ENCODE peak calls at places on chromosome 4, in five cellular contexts. X, G, A, O and E are unnamed samples.

GRCh38 chr4:155617312-155617711 is 49.3 kb upstream of the GUCY1A1 start:
- DNase-seq in O (no peak), G (no peak), A (no peak), X (no peak), E (no peak)

GRCh38 chr4:142085631-142086292 is 449.4 kb downstream of the IL15 start:
- DNase-seq in X (no peak), G (no peak), O (no peak), A (no peak), E (no peak)

GRCh38 chr4:147968641-147969040 is 236.8 kb downstream of the ARHGAP10 start:
- DNase-seq in A (no peak), G (no peak), O (no peak), X (no peak), E (no peak)

GRCh38 chr4:7192252-7193039 is at the start of gene SORCS2:
- DNase-seq in O (peak; percentile 95), G (peak; percentile 64), A (peak; percentile 49), X (peak; percentile 85), E (peak; percentile 85)

GRCh38 chr4:138222041-138222440 is 20.1 kb downstream of the SLC7A11 start:
- DNase-seq in X (no peak), A (no peak), G (no peak), O (peak; percentile 57), E (peak; percentile 83)

GRCh38 chr4:125042031-125042430 is 272.7 kb upstream of the FAT4 start:
- DNase-seq in X (no peak), G (no peak), A (no peak), O (no peak), E (no peak)

GRCh38 chr4:81913427-81913878 is 441.7 kb upstream of the RASGEF1B start:
- DNase-seq in A (no peak), O (peak; percentile 49), G (peak; percentile 66), X (peak; percentile 66), E (peak; percentile 58)

GRCh38 chr4:119526786-119527550 is 101.6 kb downstream of the PDE5A start:
- DNase-seq in O (no peak), X (no peak), A (no peak), G (no peak), E (peak; percentile 19)

GRCh38 chr4:140137654-140138053 is 16.3 kb downstream of the MAML3 start:
- DNase-seq in G (no peak), A (no peak), O (peak; percentile 13), X (no peak), E (peak; percentile 14)